ENCODE peak calls at places on chromosomes 11 and 22, in six cellular contexts. H, Y, U, T, B and X are unnamed samples.
A peak's percentile ranks its signal among the peaks of the same experiment; 100 is the strongest.

GRCh38 chr22:38866399-38867123 is 5.5 kb downstream of the CBX6 start:
- DNase-seq in H (peak; percentile 95), Y (no peak), U (peak; percentile 62), T (no peak), B (peak; percentile 28), X (no peak)

GRCh38 chr22:27420817-27421361 is 380.7 kb downstream of the MN1 start:
- DNase-seq in H (no peak), Y (peak; percentile 84), U (peak; percentile 81), T (peak; percentile 73), B (peak; percentile 86), X (no peak)

GRCh38 chr11:69943506-69943905 is 124.3 kb upstream of the FGF3 start:
- DNase-seq in H (no peak), Y (peak; percentile 55), U (no peak), T (no peak), B (no peak), X (no peak)

GRCh38 chr22:44597616-44598015 is 99.6 kb upstream of the RTL6 start:
- DNase-seq in H (peak; percentile 46), Y (peak; percentile 49), U (no peak), T (no peak), B (no peak), X (peak; percentile 82)

GRCh38 chr11:69010964-69011623 is 2.0 kb downstream of the MRGPRF start:
- DNase-seq in H (peak; percentile 90), Y (peak; percentile 79), U (peak; percentile 65), T (no peak), B (peak; percentile 88), X (peak; percentile 62)

GRCh38 chr11:117328414-117329010 is 858 bp downstream of the CEP164 start:
- DNase-seq in H (no peak), Y (no peak), U (no peak), T (peak; percentile 44), B (peak; percentile 51), X (peak; percentile 53)

GRCh38 chr22:20430101-20430640 is 7.5 kb downstream of the SCARF2 start:
- DNase-seq in H (no peak), Y (peak; percentile 55), U (no peak), T (no peak), B (no peak), X (no peak)

GRCh38 chr11:8709002-8709672 is 26.5 kb downstream of the RPL27A start:
- DNase-seq in H (peak; percentile 61), Y (peak; percentile 95), U (peak; percentile 79), T (no peak), B (peak; percentile 78), X (peak; percentile 57)

GRCh38 chr11:75351541-75352416 is at the start of gene ARRB1:
- DNase-seq in H (peak; percentile 82), Y (peak; percentile 78), U (peak; percentile 81), T (peak; percentile 48), B (peak; percentile 78), X (peak; percentile 63)

GRCh38 chr22:45259754-45260394 is 19.2 kb upstream of the KIAA0930 start:
- DNase-seq in H (no peak), Y (no peak), U (no peak), T (no peak), B (no peak), X (no peak)

GRCh38 chr22:49964136-49964492 is 3.5 kb downstream of the PIM3 start:
- DNase-seq in H (no peak), Y (no peak), U (peak; percentile 61), T (no peak), B (peak; percentile 26), X (no peak)

GRCh38 chr11:65616575-65617001 is 1.0 kb downstream of the PCNX3 start:
- DNase-seq in H (no peak), Y (no peak), U (peak; percentile 32), T (no peak), B (no peak), X (no peak)

GRCh38 chr11:116778556-116778955 is 5.8 kb upstream of the BUD13 start:
- DNase-seq in H (no peak), Y (no peak), U (no peak), T (no peak), B (no peak), X (no peak)

GRCh38 chr22:21589415-21589814 is 21.9 kb downstream of the UBE2L3 start:
- DNase-seq in H (no peak), Y (no peak), U (no peak), T (no peak), B (no peak), X (no peak)

GRCh38 chr11:134658481-134659080 is 246.5 kb upstream of the B3GAT1 start:
- DNase-seq in H (no peak), Y (no peak), U (no peak), T (no peak), B (no peak), X (peak; percentile 35)

GRCh38 chr22:37545703-37546435 is 14.4 kb upstream of the CDC42EP1 start:
- DNase-seq in H (peak; percentile 98), Y (peak; percentile 93), U (peak; percentile 91), T (peak; percentile 72), B (peak; percentile 98), X (peak; percentile 97)

GRCh38 chr22:38412435-38413084 is 42.4 kb downstream of the KCNJ4 start:
- DNase-seq in H (peak; percentile 66), Y (peak; percentile 50), U (peak; percentile 59), T (no peak), B (no peak), X (peak; percentile 27)

GRCh38 chr11:121512468-121513465 is 60.0 kb upstream of the SORL1-AS1 start:
- DNase-seq in H (no peak), Y (no peak), U (no peak), T (no peak), B (no peak), X (no peak)

GRCh38 chr11:72701466-72701865 is 27.2 kb upstream of the PDE2A start:
- DNase-seq in H (no peak), Y (no peak), U (no peak), T (no peak), B (no peak), X (no peak)

GRCh38 chr11:69357458-69358397 is 63.8 kb downstream of the MYEOV start:
- DNase-seq in H (no peak), Y (no peak), U (no peak), T (no peak), B (no peak), X (no peak)

GRCh38 chr11:61780581-61781162 is 11.7 kb downstream of the TMEM258 start:
- DNase-seq in H (no peak), Y (peak; percentile 34), U (peak; percentile 30), T (no peak), B (no peak), X (no peak)

GRCh38 chr11:28636566-28636965 is 528.4 kb downstream of the METTL15 start:
- DNase-seq in H (no peak), Y (no peak), U (no peak), T (no peak), B (no peak), X (no peak)

GRCh38 chr11:65421204-65422103 is 1.1 kb upstream of the NEAT1 start:
- DNase-seq in H (peak; percentile 58), Y (peak; percentile 98), U (peak; percentile 91), T (peak; percentile 97), B (peak; percentile 95), X (peak; percentile 99)

GRCh38 chr22:47445212-47445611 is 682.8 kb downstream of the TBC1D22A start:
- DNase-seq in H (no peak), Y (no peak), U (no peak), T (no peak), B (no peak), X (no peak)

GRCh38 chr11:4641501-4641900 is 2.3 kb upstream of the OR51E1 start:
- DNase-seq in H (peak; percentile 9), Y (no peak), U (no peak), T (no peak), B (no peak), X (no peak)

GRCh38 chr22:27112273-27112672 is 454.9 kb downstream of the MIAT start:
- DNase-seq in H (no peak), Y (no peak), U (no peak), T (no peak), B (no peak), X (no peak)

DNA sequence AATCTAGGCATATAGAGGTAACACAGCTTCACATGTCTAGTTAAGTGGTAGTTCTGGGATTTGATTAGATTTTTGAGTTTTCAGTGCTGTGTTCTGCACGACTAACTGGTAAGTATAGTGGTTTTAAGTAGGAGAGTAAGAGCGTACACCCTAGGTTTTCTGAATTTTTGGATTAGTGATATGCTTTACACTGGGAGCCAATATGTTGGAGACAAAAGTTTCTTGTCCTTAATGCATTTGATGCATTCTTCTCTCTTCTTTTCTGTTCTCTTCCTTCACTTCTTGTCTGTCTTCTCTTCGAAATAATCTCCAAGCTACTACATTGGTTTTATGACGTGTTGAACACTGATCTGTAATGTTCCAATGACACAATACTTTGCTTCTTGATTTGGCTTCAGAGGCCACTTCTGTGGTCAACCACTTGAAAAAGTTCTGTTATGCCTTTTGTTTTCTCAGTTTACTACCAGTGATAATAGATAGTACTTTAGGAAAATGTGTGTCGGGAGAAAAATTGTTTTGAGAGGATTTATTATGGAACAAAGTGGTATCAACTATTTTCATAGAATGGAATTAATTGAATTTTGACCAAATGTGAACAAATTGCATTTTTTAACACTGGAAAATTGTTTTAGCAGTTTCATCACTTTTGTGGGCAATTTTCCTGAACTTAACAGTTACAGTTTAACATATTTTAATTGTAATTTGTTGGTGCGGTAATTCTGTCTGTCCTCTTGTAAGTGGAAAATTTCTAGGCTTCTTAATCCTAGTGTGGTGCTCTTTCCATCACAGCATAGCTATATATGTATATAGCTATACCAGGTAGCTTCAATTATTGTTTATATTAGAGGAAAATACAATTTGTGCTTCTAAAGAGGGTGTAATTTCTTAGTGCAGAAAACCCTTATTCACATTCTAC is 2.6 kb downstream of the PDE3B start:
- DNase-seq in H (no peak), Y (no peak), U (no peak), T (no peak), B (no peak), X (no peak)
- H3K4me1 ChIP-seq in H (peaks cover 19% of the 10 kb centered on the region), Y (peaks cover 3% of the 10 kb centered on the region), U (no peaks in the 10 kb centered on the region), T (peaks cover 5% of the 10 kb centered on the region), B (peaks cover 4% of the 10 kb centered on the region), X (peaks cover 10% of the 10 kb centered on the region)

DNA sequence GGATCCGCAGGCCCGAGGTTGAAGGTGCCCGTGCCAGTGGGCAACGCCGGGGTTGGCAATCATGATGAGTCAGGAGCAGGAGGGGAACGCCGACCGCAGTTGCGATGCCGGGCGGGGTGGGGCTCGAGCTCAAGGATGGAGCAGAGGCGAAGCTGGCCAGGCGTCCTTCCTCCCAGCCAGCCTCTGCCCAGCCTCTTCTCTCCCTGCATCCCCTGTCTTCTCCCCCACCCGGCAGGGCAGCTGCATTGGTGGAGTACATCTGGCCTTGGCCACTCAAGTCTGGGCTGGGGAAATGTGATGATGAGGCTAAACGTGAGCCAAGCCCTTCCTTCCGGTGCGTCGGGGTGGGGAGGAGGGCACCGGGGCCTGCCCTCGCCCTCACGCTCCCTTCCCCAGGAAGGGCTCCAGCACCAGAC is 3.9 kb downstream of the IFITM10 start:
- DNase-seq in H (no peak), Y (peak; percentile 82), U (no peak), T (no peak), B (no peak), X (peak; percentile 87)
- H3K4me1 ChIP-seq in H (no peaks in the 10 kb centered on the region), Y (peaks cover 49% of the 10 kb centered on the region), U (no peaks in the 10 kb centered on the region), T (no peaks in the 10 kb centered on the region), B (peaks cover 6% of the 10 kb centered on the region), X (peaks cover 64% of the 10 kb centered on the region)

GRCh38 chr11:34343686-34344085 is 14.1 kb downstream of the ABTB2 start:
- DNase-seq in H (no peak), Y (no peak), U (no peak), T (no peak), B (no peak), X (no peak)
- H3K4me1 ChIP-seq in H (peaks cover 10% of the 10 kb centered on the region), Y (peaks cover 76% of the 10 kb centered on the region), U (no peaks in the 10 kb centered on the region), T (peaks cover 56% of the 10 kb centered on the region), B (peaks cover 19% of the 10 kb centered on the region), X (peaks cover 43% of the 10 kb centered on the region)

DNA sequence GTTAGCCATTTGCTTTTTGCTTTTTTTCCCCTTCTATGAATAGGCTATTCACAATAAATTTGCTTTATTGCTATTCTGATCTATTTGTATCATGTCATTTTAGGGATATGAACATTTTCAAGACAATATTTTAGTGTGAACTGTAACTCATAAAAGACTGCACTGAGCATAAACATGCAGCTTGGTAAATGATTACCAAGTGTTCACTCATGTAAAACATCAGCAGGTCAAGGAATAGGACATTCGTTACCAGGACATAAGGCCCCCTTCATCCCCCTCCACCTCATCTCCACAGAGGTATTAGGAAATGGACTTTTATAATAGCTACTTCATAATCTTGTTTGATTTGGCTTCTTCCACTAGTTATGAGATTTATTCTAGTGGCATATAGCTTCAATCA is 12.4 kb downstream of the NLRP14 start:
- DNase-seq in H (no peak), Y (no peak), U (no peak), T (no peak), B (no peak), X (no peak)
- H3K4me1 ChIP-seq in H (no peaks in the 10 kb centered on the region), Y (no peaks in the 10 kb centered on the region), U (no peaks in the 10 kb centered on the region), T (no peaks in the 10 kb centered on the region), B (no peaks in the 10 kb centered on the region), X (no peaks in the 10 kb centered on the region)